ENCODE peak calls at places on chromosomes 3 and 15, in nine cellular contexts. T is IMR-90, K is sigmoid colon, B is esophagus muscularis mucosa, A is spleen, U is transverse colon, N is Peyer's patch, W is uterus, D is heart left ventricle. R is an unnamed sample.
A peak's percentile ranks its signal among the peaks of the same experiment; 100 is the strongest.

GRCh38 chr3:194983620-194984019 is 287.3 kb downstream of the XXYLT1 start:
- DNase-seq in T (no peak), K (no peak), B (no peak), A (no peak), U (no peak), N (no peak), W (no peak), D (no peak), R (no peak)

GRCh38 chr3:25663324-25664065 is 1.2 kb downstream of the TOP2B start:
- DNase-seq in T (peak; percentile 24), K (no peak), B (no peak), A (no peak), U (peak; percentile 27), N (no peak), W (no peak), D (no peak), R (no peak)

GRCh38 chr3:11415099-11415498 is 142.9 kb downstream of the ATG7 start:
- DNase-seq in T (no peak), K (no peak), B (no peak), A (no peak), U (no peak), N (no peak), W (no peak), D (no peak), R (no peak)

GRCh38 chr3:121165397-121165837 is 257.4 kb downstream of the STXBP5L start:
- DNase-seq in T (no peak), K (no peak), B (no peak), A (no peak), U (no peak), N (no peak), W (no peak), D (no peak), R (no peak)

GRCh38 chr15:48185527-48185926 is 5.9 kb upstream of the CTXN2 start:
- DNase-seq in T (no peak), K (no peak), B (no peak), A (no peak), U (no peak), N (no peak), W (no peak), D (no peak), R (no peak)

GRCh38 chr3:24088782-24089181 is 143.7 kb downstream of the NR1D2 start:
- DNase-seq in T (peak; percentile 41), K (no peak), B (no peak), A (no peak), U (no peak), N (no peak), W (no peak), D (no peak), R (no peak)

GRCh38 chr3:161104561-161105551 is at the start of gene B3GALNT1:
- DNase-seq in T (peak; percentile 50), K (peak; percentile 67), B (no peak), A (peak; percentile 87), U (peak; percentile 12), N (peak; percentile 64), W (peak; percentile 21), D (peak; percentile 61), R (peak; percentile 74)

GRCh38 chr3:126472277-126473006 is 3.2 kb downstream of the ZXDC start:
- DNase-seq in T (peak; percentile 68), K (peak; percentile 91), B (no peak), A (peak; percentile 89), U (peak; percentile 40), N (peak; percentile 57), W (peak; percentile 62), D (no peak), R (peak; percentile 51)

GRCh38 chr3:47890037-47890831 is 87.3 kb downstream of the DHX30 start:
- DNase-seq in T (no peak), K (no peak), B (no peak), A (no peak), U (no peak), N (no peak), W (no peak), D (no peak), R (no peak)

GRCh38 chr3:136659253-136659652 is 92.9 kb downstream of the STAG1 start:
- DNase-seq in T (peak; percentile 87), K (no peak), B (no peak), A (no peak), U (no peak), N (no peak), W (no peak), D (no peak), R (peak; percentile 31)

GRCh38 chr3:138082085-138082991 is 33.1 kb downstream of the DZIP1L start:
- DNase-seq in T (peak; percentile 93), K (no peak), B (peak; percentile 70), A (no peak), U (no peak), N (no peak), W (peak; percentile 55), D (no peak), R (no peak)

GRCh38 chr3:72351536-72351935 is 496.7 kb downstream of the SHQ1 start:
- DNase-seq in T (no peak), K (no peak), B (no peak), A (no peak), U (no peak), N (no peak), W (no peak), D (no peak), R (no peak)

GRCh38 chr3:113498221-113499005 is 16.5 kb downstream of the SPICE1 start:
- DNase-seq in T (peak; percentile 87), K (no peak), B (no peak), A (no peak), U (no peak), N (no peak), W (no peak), D (no peak), R (no peak)

GRCh38 chr3:82376883-82377282 is 615.4 kb upstream of the GBE1 start:
- DNase-seq in T (no peak), K (no peak), B (no peak), A (no peak), U (no peak), N (no peak), W (no peak), D (no peak), R (no peak)

DNA sequence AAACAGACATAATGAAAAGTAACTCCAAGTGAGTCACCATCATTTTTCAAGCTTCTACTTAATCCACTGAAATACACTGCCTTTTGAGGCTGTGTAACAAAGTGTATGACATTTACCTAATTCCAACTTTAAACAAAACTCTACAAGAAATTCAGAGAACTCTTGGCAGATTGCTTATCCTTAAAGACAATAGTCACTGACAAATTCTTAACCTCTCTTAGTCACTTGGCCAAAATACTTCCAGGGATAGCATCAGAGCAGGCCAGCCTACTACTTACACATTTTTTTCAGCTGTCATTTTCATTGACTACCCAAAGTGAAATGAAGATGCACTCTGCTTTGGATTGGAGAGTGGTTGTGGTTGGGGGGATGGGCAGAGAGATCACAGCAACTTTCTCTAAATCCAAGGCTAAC is 3.6 kb downstream of the WWTR1 start:
- DNase-seq in T (peak; percentile 75), K (no peak), B (no peak), A (no peak), U (no peak), N (no peak), W (no peak), D (no peak), R (no peak)
- H3K4me3 ChIP-seq in T (peak overlapping the region; percentile 27), K (peak overlapping the region; percentile 78), B (peak overlapping the region; percentile 84), A (no peak overlapping the region), U (peak overlapping the region; percentile 65), N (no peak overlapping the region), W (peak overlapping the region; percentile 95), D (peak overlapping the region; percentile 72), R (no peak overlapping the region)

DNA sequence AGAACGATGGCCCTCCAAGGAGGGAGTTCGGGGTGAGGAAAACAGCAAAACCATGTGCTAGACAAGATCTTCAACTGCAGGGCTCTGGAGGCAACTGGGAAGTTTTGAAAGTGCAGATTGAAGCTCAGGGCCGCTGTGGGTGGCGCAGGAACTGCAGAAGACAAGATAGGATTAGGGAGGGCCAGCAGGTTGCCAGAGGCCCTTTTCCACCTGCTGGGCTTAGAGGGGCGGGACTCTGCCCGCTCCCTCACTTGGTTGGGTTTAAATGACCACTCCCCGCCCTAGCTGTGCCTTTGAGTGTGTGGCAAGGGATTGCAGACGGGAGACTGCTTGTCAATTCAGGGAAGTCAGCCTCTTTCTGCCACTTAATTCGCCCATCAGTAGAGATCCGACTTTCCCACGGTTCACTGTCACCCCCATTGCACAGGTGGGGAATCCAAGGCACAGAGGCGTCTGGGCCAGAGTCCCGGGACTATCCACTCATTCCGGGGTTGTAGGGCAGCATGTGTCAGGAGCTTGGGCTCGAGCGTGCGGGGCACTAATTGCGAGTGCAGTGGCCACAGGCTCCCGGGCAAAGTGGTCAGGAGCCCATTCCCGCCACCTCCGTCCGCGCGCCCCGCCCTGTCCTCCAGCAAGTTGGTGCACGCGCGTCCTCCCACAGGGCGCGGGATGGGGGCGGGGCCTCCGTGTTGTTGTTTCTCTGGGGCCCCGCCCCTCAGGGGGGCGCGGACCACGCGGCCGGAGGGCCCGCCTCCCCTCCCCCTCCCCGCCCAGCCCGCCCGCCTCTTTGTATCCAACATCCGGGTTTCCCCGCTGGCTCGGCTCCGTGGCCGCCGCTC is at the start of gene ACVR2B:
- DNase-seq in T (peak; percentile 56), K (peak; percentile 95), B (no peak), A (peak; percentile 91), U (peak; percentile 92), N (peak; percentile 93), W (peak; percentile 92), D (peak; percentile 91), R (peak; percentile 92)
- TF ChIP-seq POLR2A in T (no peak), K (no peak), B (no peak), A (no peak), U (peak; percentile 12), N (no peak), W (no peak), D (no peak), R (no peak)

GRCh38 chr3:69384379-69384778 is 1.5 kb downstream of the FRMD4B start:
- DNase-seq in T (no peak), K (no peak), B (no peak), A (no peak), U (no peak), N (no peak), W (no peak), D (no peak), R (no peak)
- H3K4me3 ChIP-seq in T (no peak overlapping the region), K (no peak overlapping the region), B (peak overlapping the region; percentile 55), A (no peak overlapping the region), U (peak overlapping the region; percentile 60), N (no peak overlapping the region), W (no peak overlapping the region), D (peak overlapping the region; percentile 68), R (no peak overlapping the region)

DNA sequence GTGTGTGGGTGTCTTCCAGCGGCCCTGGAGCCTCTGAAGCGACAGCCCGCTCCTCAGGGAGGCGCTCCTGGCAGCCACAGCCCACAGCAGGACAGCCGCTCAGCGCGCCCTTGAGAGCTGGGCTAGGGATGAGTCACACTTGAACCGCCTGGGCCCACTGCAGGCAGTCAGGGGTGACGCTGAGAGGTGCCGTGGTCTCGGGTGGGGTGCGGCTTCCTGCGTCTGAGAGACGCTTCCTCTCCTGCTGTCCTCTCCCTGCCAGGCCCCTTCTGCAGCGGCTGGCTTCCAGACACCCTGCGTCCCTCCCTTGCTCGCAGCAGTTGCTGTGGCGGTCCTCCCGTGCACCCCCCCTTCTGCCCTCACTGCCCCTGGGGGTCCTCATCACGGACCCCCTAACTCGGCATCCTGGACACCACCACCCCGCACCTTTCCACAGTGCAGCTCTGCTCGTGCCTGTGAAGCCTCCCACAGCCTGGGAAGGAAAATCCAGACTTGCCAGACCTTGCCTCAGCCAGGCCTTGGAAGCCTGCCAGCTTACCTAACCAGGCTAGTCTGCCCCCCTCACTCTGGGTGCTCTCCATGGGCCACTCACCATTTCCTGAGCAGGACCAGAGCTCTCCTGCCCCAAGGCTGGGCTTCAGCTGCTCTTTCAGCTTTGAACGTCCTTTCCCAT is 1.1 kb upstream of the SPTBN5 start:
- DNase-seq in T (peak; percentile 78), K (peak; percentile 87), B (no peak), A (peak; percentile 96), U (peak; percentile 68), N (peak; percentile 63), W (peak; percentile 63), D (peak; percentile 83), R (peak; percentile 98)
- TF ChIP-seq POLR2A in T (no peak), K (no peak), B (no peak), A (no peak), U (no peak), N (no peak), W (no peak), D (no peak), R (no peak)